ENCODE peak calls at places on chromosome 21, in four cellular contexts. I is WTC11, D is K562, C is GM12878. Z is an unnamed sample.

GRCh38 chr21:45819478-45820170 is 161.9 kb upstream of the COL6A1 start:
- DNase-seq in C (no peak), I (no peak), D (no peak), Z (no peak)

GRCh38 chr21:17495680-17496079 is 17.2 kb upstream of the CXADR start:
- DNase-seq in I (no peak), D (no peak), C (no peak), Z (no peak)

GRCh38 chr21:45998276-45998701 is 16.7 kb downstream of the COL6A1 start:
- DNase-seq in I (peak; percentile 8), C (no peak), D (no peak), Z (no peak)

GRCh38 chr21:15250384-15250783 is 185.6 kb upstream of the NRIP1 start:
- DNase-seq in C (no peak), D (no peak), I (no peak), Z (no peak)

GRCh38 chr21:26177741-26178452 is 7.3 kb upstream of the APP start:
- DNase-seq in D (no peak), I (no peak), C (no peak), Z (no peak)

GRCh38 chr21:36835383-36835795 is 131.1 kb downstream of the HLCS start:
- DNase-seq in D (peak; percentile 11), I (no peak), C (no peak), Z (no peak)

GRCh38 chr21:32562426-32562825 is 22.9 kb downstream of the TCP10L start:
- DNase-seq in D (peak; percentile 73), C (no peak), I (peak; percentile 39), Z (peak; percentile 77)

GRCh38 chr21:14306143-14306907 is 76.6 kb downstream of the HSPA13 start:
- DNase-seq in I (no peak), D (peak; percentile 26), C (no peak), Z (no peak)

GRCh38 chr21:33650230-33650629 is 7.9 kb downstream of the ITSN1 start:
- DNase-seq in I (no peak), C (no peak), D (no peak), Z (no peak)

GRCh38 chr21:31530918-31531705 is 128.4 kb upstream of the SOD1 start:
- DNase-seq in D (no peak), I (no peak), C (no peak), Z (no peak)
- TF ChIP-seq CREB1 in D (no peak), I (no peak), C (no peak), Z (no peak)

GRCh38 chr21:37849703-37850102 is 66.6 kb downstream of the KCNJ6 start:
- DNase-seq in I (no peak), C (no peak), D (no peak), Z (peak; percentile 47)
- TF ChIP-seq CREB1 in I (no peak), C (no peak), D (no peak), Z (no peak)

DNA sequence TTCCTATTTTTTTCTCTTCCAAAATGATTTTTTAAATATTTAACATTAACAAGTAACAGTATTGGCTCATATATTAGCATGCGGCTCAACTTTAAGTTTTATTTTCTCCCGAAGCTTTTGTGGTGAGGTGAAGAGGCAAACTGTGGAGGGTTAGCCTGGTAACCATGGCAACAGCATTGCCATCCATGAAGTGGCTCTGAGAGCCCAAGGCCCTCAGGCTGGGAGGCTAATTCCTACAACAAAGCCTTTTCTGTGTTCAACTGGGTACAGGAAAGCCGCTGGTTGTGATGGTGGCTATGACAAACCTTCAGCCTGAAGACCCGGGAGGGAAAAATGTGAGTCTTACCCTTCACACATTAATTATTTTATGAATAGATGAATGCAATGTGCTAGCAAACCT is 56.6 kb upstream of the B3GALT5 start:
- DNase-seq in D (no peak), C (no peak), I (peak; percentile 38), Z (peak; percentile 73)
- TF ChIP-seq CREB1 in D (no peak), C (no peak), I (no peak), Z (no peak)

GRCh38 chr21:44817914-44818635 is at the start of gene SUMO3:
- DNase-seq in D (peak; percentile 93), I (peak; percentile 69), C (no peak), Z (peak; percentile 81)

GRCh38 chr21:44815852-44816628 is 1.8 kb downstream of the SUMO3 start:
- DNase-seq in D (no peak), C (no peak), I (no peak), Z (no peak)

GRCh38 chr21:44816761-44817505 is 929 bp downstream of the SUMO3 start:
- DNase-seq in C (no peak), I (no peak), D (no peak), Z (no peak)

GRCh38 chr21:44818636-44819011 is 762 bp upstream of the SUMO3 start:
- DNase-seq in D (no peak), C (no peak), I (no peak), Z (peak; percentile 47)

DNA sequence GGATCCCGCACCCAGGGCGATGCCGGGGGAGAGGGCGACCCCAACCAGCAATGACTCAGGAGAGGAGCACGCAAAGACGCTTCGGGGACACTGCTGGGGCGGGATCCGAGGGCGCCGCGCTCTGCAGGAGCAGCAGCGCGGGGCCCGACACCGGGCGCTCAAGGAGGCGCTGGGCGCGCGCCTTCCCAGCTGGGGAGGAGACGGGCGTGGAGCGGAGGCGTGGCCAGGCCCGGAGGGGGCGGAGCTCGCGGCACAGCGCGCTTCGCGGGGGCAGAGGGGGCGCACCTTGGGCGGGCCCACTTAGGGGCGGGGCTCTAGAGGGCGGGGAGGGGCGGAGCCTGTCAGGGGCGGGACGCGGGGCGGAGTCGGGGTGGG is 369 bp downstream of the SUMO3 start:
- DNase-seq in C (no peak), D (peak; percentile 96), I (peak; percentile 92), Z (peak; percentile 91)
- TF ChIP-seq CREB1 in C (no peak), D (no peak), I (no peak), Z (no peak)

GRCh38 chr21:34736116-34736870 is 67.5 kb downstream of the CLIC6 start:
- DNase-seq in C (no peak), I (no peak), D (no peak), Z (no peak)
- TF ChIP-seq CREB1 in C (no peak), I (no peak), D (no peak), Z (no peak)

GRCh38 chr21:41933259-41934079 is 20.3 kb downstream of the C2CD2 start:
- DNase-seq in I (no peak), C (no peak), D (no peak), Z (no peak)

GRCh38 chr21:41943468-41944250 is 10.2 kb downstream of the C2CD2 start:
- DNase-seq in D (no peak), I (no peak), C (no peak), Z (no peak)

GRCh38 chr21:41941941-41942340 is 11.9 kb downstream of the C2CD2 start:
- DNase-seq in D (no peak), I (no peak), C (no peak), Z (no peak)

GRCh38 chr21:41940431-41940830 is 13.4 kb downstream of the C2CD2 start:
- DNase-seq in D (no peak), I (no peak), C (no peak), Z (no peak)

DNA sequence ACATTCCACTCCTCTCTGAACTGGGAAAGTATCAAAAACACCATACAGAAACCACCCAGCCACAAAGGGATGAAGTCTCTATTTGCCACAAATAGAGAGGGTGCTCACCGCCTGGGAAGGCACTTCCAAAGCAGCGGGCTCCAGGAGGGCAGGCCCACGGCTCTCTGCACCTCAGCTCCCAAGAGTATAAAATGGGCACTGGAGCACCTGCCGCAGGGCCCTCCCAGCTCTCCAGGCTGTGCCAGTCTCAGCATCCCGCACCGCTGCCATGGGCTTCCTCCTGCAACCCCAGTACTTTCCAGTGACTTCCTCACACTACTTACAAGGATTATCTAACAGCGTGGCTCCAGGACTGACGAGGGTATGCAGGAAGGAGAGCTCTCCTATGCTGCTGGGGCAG is 14.4 kb downstream of the C2CD2 start:
- DNase-seq in D (no peak), I (no peak), C (no peak), Z (no peak)
- TF ChIP-seq CREB1 in D (no peak), I (no peak), C (no peak), Z (no peak)

Z was measured in GM23338.